ENCODE peak calls at places on chromosomes 12 and 14, in seven cellular contexts. U, H, C, Q, T, S and X are unnamed samples. For H3K27me3, the result is how much of the 10 kb centered on the place peaks cover.

GRCh38 chr12:68538722-68539614 is 71.7 kb upstream of the RAP1B start:
- DNase-seq in T (no peak), Q (peak), U (no peak), C (no peak), S (peak), H (peak), X (no peak)

GRCh38 chr12:124681779-124682391 is 114.5 kb upstream of the NCOR2 start:
- DNase-seq in T (peak), H (no peak), Q (no peak), U (peak), C (no peak), S (no peak), X (no peak)

GRCh38 chr12:120397827-120398563 is 29.0 kb upstream of the MSI1 start:
- DNase-seq in U (no peak), S (no peak), C (no peak), T (no peak), H (peak), Q (no peak), X (no peak)

GRCh38 chr14:95829321-95829720 is 47.3 kb upstream of the TUNAR start:
- DNase-seq in U (no peak), T (no peak), Q (no peak), H (no peak), S (no peak), C (no peak), X (no peak)

GRCh38 chr14:33194551-33194950 is 255.9 kb downstream of the NPAS3 start:
- DNase-seq in Q (no peak), U (no peak), T (no peak), S (no peak), C (no peak), H (no peak), X (no peak)

GRCh38 chr12:131137009-131137835 is 183.5 kb downstream of the ADGRD1 start:
- DNase-seq in H (no peak), Q (no peak), T (no peak), S (no peak), C (no peak), U (no peak), X (no peak)

GRCh38 chr12:113747048-113747447 is 219.1 kb downstream of the RBM19 start:
- DNase-seq in T (no peak), Q (peak), U (no peak), S (no peak), H (no peak), C (no peak), X (peak)

GRCh38 chr12:131611416-131612091 is 99.3 kb upstream of the SFSWAP start:
- DNase-seq in S (no peak), U (no peak), Q (no peak), T (no peak), C (no peak), H (no peak), X (no peak)

GRCh38 chr12:8501720-8502119 is 11.6 kb upstream of the CLEC4D start:
- DNase-seq in Q (peak), H (no peak), S (no peak), C (no peak), T (no peak), U (no peak), X (peak)

GRCh38 chr14:77903233-77903632 is 103.3 kb downstream of the ADCK1 start:
- DNase-seq in H (no peak), Q (no peak), U (no peak), C (no peak), T (no peak), S (no peak), X (no peak)

GRCh38 chr14:100717371-100717770 is 9.3 kb upstream of the DLK1 start:
- DNase-seq in U (no peak), H (no peak), T (no peak), Q (no peak), S (no peak), C (no peak), X (no peak)

GRCh38 chr12:31650927-31651326 is 8.6 kb upstream of the ETFBKMT start:
- DNase-seq in T (no peak), C (no peak), U (no peak), Q (peak), S (no peak), H (no peak), X (no peak)

GRCh38 chr12:1933342-1933992 is 15.0 kb upstream of the CACNA2D4 start:
- DNase-seq in T (no peak), H (no peak), S (no peak), C (no peak), Q (no peak), U (no peak), X (no peak)

GRCh38 chr12:113114447-113115178 is 20.9 kb downstream of the RASAL1 start:
- DNase-seq in H (no peak), Q (no peak), C (no peak), T (no peak), U (no peak), S (no peak), X (no peak)

GRCh38 chr14:76761198-76761848 is at the start of gene VASH1:
- DNase-seq in T (no peak), C (peak), S (no peak), U (no peak), Q (peak), H (peak), X (no peak)

GRCh38 chr12:62779488-62779887 is 155.5 kb downstream of the PPM1H start:
- DNase-seq in H (no peak), U (no peak), T (peak), Q (no peak), C (no peak), S (no peak), X (no peak)

GRCh38 chr12:72570601-72571000 is 298.4 kb downstream of the TRHDE start:
- DNase-seq in T (peak), Q (peak), U (no peak), C (peak), S (no peak), H (peak), X (peak)

GRCh38 chr12:123120452-123121166 is 30.3 kb downstream of the PITPNM2 start:
- DNase-seq in C (no peak), U (no peak), T (no peak), Q (no peak), S (no peak), H (no peak), X (no peak)

GRCh38 chr12:52369220-52369619 is 1.9 kb upstream of the KRT85 start:
- DNase-seq in Q (no peak), C (no peak), H (no peak), S (no peak), T (no peak), U (no peak), X (no peak)

GRCh38 chr12:52367876-52368275 is 595 bp upstream of the KRT85 start:
- DNase-seq in U (no peak), Q (no peak), T (no peak), S (no peak), H (no peak), C (no peak), X (no peak)

GRCh38 chr12:52364901-52365489 is 2.3 kb downstream of the KRT85 start:
- DNase-seq in C (no peak), S (no peak), U (no peak), Q (no peak), H (no peak), T (no peak), X (no peak)

GRCh38 chr12:52368494-52368893 is 1.2 kb upstream of the KRT85 start:
- DNase-seq in S (no peak), U (no peak), Q (no peak), C (no peak), T (no peak), H (no peak), X (no peak)

GRCh38 chr12:52366738-52367485 is at the start of gene KRT85:
- DNase-seq in T (no peak), H (peak), C (no peak), Q (no peak), U (no peak), S (no peak), X (no peak)
- H3K27me3 ChIP-seq in T (half or more), H (under half), C (under half), Q (half or more), U (under half), S (under half), X (under half)

DNA sequence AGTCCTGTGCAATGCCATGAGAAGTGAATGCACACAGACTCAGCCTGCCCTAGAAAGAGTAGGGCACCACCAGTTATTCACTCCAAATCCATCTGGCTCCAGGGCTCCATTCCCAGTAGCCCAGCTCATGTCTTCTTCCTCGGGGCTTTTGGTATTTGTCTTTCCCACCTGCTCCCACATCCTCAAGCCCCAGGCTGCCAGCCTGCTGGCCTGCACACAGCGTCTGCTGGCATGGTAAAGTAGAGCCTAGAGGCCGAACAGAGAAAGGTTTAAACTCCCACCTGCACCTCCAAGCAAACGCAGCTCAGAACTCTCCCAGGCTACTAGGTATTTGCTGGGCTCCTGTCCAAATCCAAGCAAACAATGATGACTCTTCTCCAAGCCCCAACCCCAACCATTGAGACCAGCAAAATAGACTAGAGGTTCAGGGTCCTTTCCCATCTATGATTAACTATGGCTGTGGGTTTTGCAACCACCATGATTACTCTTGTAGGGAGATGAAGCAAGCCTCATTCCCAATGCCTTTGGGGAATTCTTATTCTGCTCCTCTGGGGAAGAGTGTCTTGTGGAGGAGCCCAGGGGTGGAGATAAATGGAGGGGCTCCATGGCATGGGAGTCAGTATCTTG is 5.2 kb upstream of the VDR start:
- DNase-seq in T (peak), Q (no peak), U (no peak), H (no peak), C (no peak), S (no peak), X (no peak)
- TF ChIP-seq REST in T (no peak), Q (no peak), U (no peak), H (no peak), C (no peak), S (no peak), X (no peak)

DNA sequence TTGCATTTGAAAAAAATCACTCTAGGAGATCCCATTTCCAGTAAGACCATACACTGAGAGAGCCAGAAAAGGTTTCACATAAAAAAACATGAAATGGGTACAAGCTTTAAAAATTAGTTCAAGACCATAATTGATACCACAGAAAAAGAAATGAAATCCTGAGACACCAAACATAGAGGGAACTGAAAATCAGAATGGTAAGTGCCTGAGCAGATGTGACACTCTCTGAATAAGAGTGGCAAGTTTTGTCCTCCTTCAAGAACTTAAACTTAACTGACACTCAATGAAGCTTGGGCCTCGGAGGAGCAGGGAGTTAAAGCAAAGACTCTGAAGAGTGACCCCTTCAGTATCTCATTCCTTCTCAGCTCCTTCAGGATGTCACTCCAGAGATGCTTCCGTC is 23.2 kb upstream of the PTGDR start:
- DNase-seq in Q (no peak), T (no peak), C (no peak), H (no peak), S (peak), U (no peak), X (no peak)
- H3K27me3 ChIP-seq in Q (under half), T (under half), C (under half), H (under half), S (under half), U (under half), X (under half)

DNA sequence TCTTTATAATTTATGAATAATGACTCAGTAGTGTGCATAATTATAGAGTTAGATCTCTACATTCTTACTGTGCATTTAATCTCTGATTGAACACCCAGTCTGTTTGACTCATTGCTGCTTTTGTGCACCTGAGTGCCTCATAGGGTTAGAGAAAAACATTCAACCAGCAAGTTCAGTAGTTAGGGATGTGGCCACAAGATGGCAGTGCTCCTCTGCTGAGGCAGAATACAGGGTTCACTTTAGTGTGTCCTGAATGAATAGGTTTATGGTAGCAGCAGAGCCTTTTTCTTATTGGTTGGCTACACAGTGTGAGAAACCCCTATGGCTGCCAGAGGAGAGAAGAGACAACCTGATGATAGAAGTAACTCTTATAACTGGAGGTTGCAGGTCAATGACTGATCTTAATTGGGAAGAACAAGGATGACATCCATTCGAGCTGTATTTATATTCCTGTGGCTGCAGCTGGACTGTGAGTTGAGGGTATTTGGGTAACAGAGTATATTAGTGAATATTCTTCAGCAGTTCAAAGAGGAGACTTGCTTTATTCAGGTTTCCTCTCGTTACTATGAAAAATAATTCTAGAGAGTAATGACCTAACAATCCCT is 194.9 kb upstream of the OR4E1 start:
- DNase-seq in S (no peak), U (peak), Q (peak), T (peak), H (peak), C (peak), X (no peak)
- TF ChIP-seq REST in S (no peak), U (no peak), Q (no peak), T (no peak), H (no peak), C (no peak), X (no peak)

DNA sequence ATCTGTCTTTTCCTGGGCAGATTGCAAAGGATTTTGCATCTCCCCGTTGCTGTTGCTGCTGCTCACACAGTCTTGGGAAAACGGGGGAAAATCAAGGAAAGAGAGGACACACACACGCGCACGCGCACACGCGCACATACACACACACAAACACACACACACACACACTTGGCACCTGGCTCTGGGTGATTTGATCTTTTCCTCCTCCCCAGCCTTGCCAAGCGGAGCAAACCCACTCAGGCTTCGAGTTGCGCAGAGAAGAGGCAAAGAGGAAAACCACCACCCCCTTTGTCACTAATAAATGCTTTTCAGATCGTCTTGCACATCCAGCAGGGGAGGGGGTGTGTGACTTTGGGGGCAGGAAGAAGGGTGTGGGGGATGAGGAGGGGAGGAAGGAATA is 965 bp upstream of the NOS1 start:
- DNase-seq in S (no peak), Q (no peak), C (no peak), H (no peak), U (no peak), T (no peak), X (no peak)
- H3K27me3 ChIP-seq in S (under half), Q (under half), C (under half), H (half or more), U (under half), T (under half), X (under half)

GRCh38 chr12:25051583-25052190 is 102.8 kb upstream of the BCAT1 start:
- DNase-seq in U (no peak), C (no peak), Q (peak), T (no peak), S (peak), H (no peak), X (peak)
- TF ChIP-seq REST in U (no peak), C (no peak), Q (no peak), T (no peak), S (no peak), H (no peak), X (no peak)

DNA sequence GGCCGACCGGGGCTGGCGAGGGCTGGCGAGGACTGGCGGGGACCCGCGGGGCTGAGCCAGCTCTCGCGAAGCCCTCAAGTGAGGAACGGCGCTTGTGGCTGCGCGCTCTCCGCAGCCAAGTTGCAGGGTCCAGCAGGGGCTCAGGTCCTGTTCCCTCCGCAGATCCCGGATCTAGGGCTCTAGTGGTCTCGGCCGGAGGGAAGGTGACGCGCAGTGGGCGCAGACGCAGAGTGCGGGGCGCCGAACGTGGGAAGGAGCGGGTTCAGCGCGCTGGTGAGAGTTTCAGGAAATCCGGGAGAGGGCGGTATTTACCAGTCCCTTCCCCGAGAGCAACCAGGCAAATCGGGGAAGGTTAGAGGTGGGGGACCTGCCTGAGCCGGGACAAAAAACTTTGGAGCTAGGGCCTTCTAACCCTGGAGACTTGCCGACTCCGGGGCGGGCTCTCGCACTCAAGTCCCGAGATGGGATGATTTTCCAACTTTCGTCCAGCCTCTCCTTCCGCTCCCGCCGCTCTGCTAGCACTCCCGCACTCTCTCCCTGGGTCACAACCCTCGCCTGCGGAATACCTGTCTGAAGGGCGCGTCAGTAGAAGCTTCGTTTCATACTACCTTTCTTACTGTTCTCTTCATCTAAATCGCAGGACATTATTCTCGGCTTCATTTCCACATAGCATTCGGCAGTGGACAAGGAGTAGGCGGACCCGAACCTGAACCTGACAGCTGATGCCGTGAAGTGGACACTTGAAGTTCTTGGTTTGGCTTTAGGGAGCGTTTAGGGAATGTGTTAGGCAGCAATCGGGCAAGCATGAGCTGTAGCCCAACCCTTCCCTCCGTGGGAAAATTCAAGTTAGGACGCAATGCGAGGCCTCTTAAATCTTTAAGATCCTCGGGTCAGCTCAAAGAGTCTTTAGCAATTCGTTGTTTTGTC is 13.6 kb upstream of the PAX9 start:
- DNase-seq in Q (peak), T (peak), H (peak), U (no peak), S (no peak), C (no peak), X (peak)
- H3K27me3 ChIP-seq in Q (under half), T (under half), H (half or more), U (under half), S (under half), C (under half), X (half or more)